ENCODE peak calls at places on chromosomes 13 and 19, in seven cellular contexts. R, S, B, K, U, L and C are unnamed samples.

GRCh38 chr19:18135712-18136584 is 17.0 kb upstream of the PIK3R2 start:
- DNase-seq in S (no peak), R (no peak), K (no peak), U (no peak), B (no peak), L (no peak), C (no peak)

GRCh38 chr19:31354316-31354715 is 5.1 kb upstream of the TSHZ3 start:
- DNase-seq in U (no peak), R (no peak), B (no peak), S (no peak), K (no peak), L (no peak), C (no peak)

GRCh38 chr13:48975101-48975925 is at the start of gene FNDC3A:
- DNase-seq in R (no peak), L (peak; percentile 51), S (no peak), B (peak; percentile 78), U (peak; percentile 72), K (peak; percentile 79), C (peak; percentile 81)

GRCh38 chr19:13850910-13851753 is 25.8 kb upstream of the NANOS3 start:
- DNase-seq in U (peak; percentile 96), L (peak; percentile 99), S (no peak), K (peak; percentile 94), R (no peak), B (peak; percentile 85), C (peak; percentile 95)

GRCh38 chr19:35257113-35257461 is 8.3 kb downstream of the LSR start:
- DNase-seq in S (no peak), K (no peak), B (no peak), L (no peak), U (no peak), R (no peak), C (no peak)

GRCh38 chr19:12792048-12792852 is 964 bp downstream of the JUNB start:
- DNase-seq in U (peak; percentile 88), S (no peak), R (peak; percentile 82), L (peak; percentile 79), K (peak; percentile 84), B (peak; percentile 86), C (peak; percentile 84)

GRCh38 chr19:8363803-8364771 is at the start of gene ANGPTL4:
- DNase-seq in R (peak; percentile 28), B (peak; percentile 83), K (peak; percentile 87), S (no peak), L (peak; percentile 79), U (peak; percentile 65), C (peak; percentile 90)

GRCh38 chr13:91740811-91741210 is 342.4 kb downstream of the GPC5 start:
- DNase-seq in B (no peak), U (no peak), S (no peak), K (no peak), L (no peak), R (no peak), C (no peak)

GRCh38 chr19:29971648-29972047 is 29.6 kb downstream of the URI1 start:
- DNase-seq in K (no peak), L (no peak), U (no peak), S (no peak), B (no peak), R (no peak), C (no peak)

GRCh38 chr19:3849092-3849491 is 19.7 kb downstream of the ZFR2 start:
- DNase-seq in U (no peak), B (peak; percentile 38), K (no peak), L (peak; percentile 67), R (peak; percentile 35), S (no peak), C (no peak)

GRCh38 chr19:10454267-10454666 is 33.9 kb downstream of the PDE4A start:
- DNase-seq in R (no peak), L (peak; percentile 22), S (peak; percentile 35), K (no peak), U (no peak), B (peak; percentile 47), C (no peak)

GRCh38 chr13:110914293-110915056 is 394 bp downstream of the ANKRD10 start:
- DNase-seq in S (peak; percentile 35), R (peak; percentile 69), L (peak; percentile 54), B (peak; percentile 82), K (peak; percentile 87), U (peak; percentile 84), C (no peak)

GRCh38 chr13:79631260-79631659 is 150.3 kb downstream of the NDFIP2 start:
- DNase-seq in K (no peak), S (no peak), B (peak; percentile 87), U (peak; percentile 41), R (no peak), L (peak; percentile 95), C (no peak)

GRCh38 chr13:22162889-22163288 is 492.0 kb downstream of the FGF9 start:
- DNase-seq in U (no peak), S (no peak), B (no peak), R (no peak), L (no peak), K (no peak), C (no peak)

GRCh38 chr13:48731957-48732569 is 78.3 kb downstream of the CYSLTR2 start:
- DNase-seq in S (peak; percentile 16), R (peak; percentile 55), L (peak; percentile 36), U (peak; percentile 47), K (peak; percentile 56), B (peak; percentile 67), C (no peak)

GRCh38 chr19:3710265-3710812 is 2.2 kb downstream of the TJP3 start:
- DNase-seq in K (peak; percentile 92), S (no peak), L (peak; percentile 93), U (peak; percentile 65), R (no peak), B (peak; percentile 45), C (no peak)

GRCh38 chr13:110907951-110908898 is 6.6 kb downstream of the ANKRD10 start:
- DNase-seq in B (peak; percentile 33), U (peak; percentile 62), S (peak; percentile 80), K (no peak), L (peak; percentile 94), R (no peak), C (no peak)

GRCh38 chr19:35461050-35461449 is 13.0 kb downstream of the FFAR2 start:
- DNase-seq in S (no peak), L (no peak), B (no peak), R (no peak), K (no peak), U (no peak), C (no peak)

GRCh38 chr19:15191514-15191913 is 9.3 kb downstream of the NOTCH3 start:
- DNase-seq in B (no peak), R (no peak), K (no peak), S (no peak), L (no peak), U (no peak), C (no peak)

GRCh38 chr13:109145631-109146030 is 516.2 kb downstream of the MYO16 start:
- DNase-seq in L (peak; percentile 74), S (peak; percentile 18), B (peak; percentile 93), R (peak; percentile 10), K (no peak), U (peak; percentile 56), C (no peak)

GRCh38 chr19:10061717-10062310 is 24.3 kb upstream of the SHFL start:
- DNase-seq in K (no peak), R (no peak), L (no peak), B (no peak), U (no peak), S (no peak), C (no peak)

GRCh38 chr19:33689886-33690285 is 68.1 kb downstream of the CHST8 start:
- DNase-seq in K (no peak), R (no peak), S (no peak), L (no peak), U (no peak), B (no peak), C (peak; percentile 68)

GRCh38 chr13:39527301-39527700 is 75.7 kb downstream of the LHFPL6 start:
- DNase-seq in L (no peak), R (no peak), U (no peak), K (no peak), S (no peak), B (no peak), C (no peak)

GRCh38 chr13:39527961-39528720 is 74.9 kb downstream of the LHFPL6 start:
- DNase-seq in U (peak; percentile 62), L (peak; percentile 88), K (peak; percentile 52), B (peak; percentile 60), S (no peak), R (no peak), C (no peak)

GRCh38 chr13:39526499-39526898 is 76.5 kb downstream of the LHFPL6 start:
- DNase-seq in K (no peak), L (no peak), S (no peak), R (no peak), U (no peak), B (no peak), C (no peak)

GRCh38 chr13:39522329-39522728 is 80.7 kb downstream of the LHFPL6 start:
- DNase-seq in R (no peak), K (no peak), S (no peak), U (no peak), L (no peak), B (no peak), C (no peak)

GRCh38 chr13:39524795-39525194 is 78.2 kb downstream of the LHFPL6 start:
- DNase-seq in K (no peak), S (no peak), R (no peak), L (no peak), B (no peak), U (no peak), C (no peak)
- H3K4me3 ChIP-seq in K (no peak overlapping the region), S (no peak overlapping the region), R (no peak overlapping the region), L (no peak overlapping the region), B (no peak overlapping the region), U (no peak overlapping the region), C (no peak overlapping the region)

GRCh38 chr19:6476896-6477431 is 4.6 kb downstream of the DENND1C start:
- DNase-seq in L (no peak), K (no peak), S (no peak), B (no peak), R (no peak), U (no peak), C (no peak)
- H3K4me3 ChIP-seq in L (no peak overlapping the region), K (no peak overlapping the region), S (peak overlapping the region; percentile 70), B (peak overlapping the region; percentile 29), R (no peak overlapping the region), U (peak overlapping the region; percentile 42), C (peak overlapping the region; percentile 31)

DNA sequence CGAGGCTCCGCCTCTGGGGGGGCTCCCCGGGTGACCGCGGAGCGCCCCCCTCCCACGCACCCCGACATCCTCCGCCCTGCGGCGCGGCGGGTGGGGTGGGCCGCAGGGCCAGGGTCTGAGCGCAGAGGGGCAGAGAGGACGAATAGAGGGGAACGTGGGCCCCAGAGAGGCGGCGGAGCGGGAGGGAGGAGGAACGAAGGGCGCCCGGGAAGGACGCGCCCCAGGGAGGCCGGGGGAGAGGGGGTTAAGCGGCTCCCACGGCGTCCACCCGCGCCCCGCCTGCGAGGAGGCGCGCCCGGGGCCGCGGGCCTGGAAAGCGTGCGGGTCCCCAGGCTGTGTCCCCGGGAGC is 1.0 kb downstream of the HCN2 start:
- DNase-seq in L (no peak), U (no peak), K (no peak), B (no peak), S (no peak), R (no peak), C (no peak)
- H3K4me3 ChIP-seq in L (no peak overlapping the region), U (peak overlapping the region; percentile 34), K (no peak overlapping the region), B (peak overlapping the region; percentile 50), S (peak overlapping the region; percentile 32), R (no peak overlapping the region), C (peak overlapping the region; percentile 41)

DNA sequence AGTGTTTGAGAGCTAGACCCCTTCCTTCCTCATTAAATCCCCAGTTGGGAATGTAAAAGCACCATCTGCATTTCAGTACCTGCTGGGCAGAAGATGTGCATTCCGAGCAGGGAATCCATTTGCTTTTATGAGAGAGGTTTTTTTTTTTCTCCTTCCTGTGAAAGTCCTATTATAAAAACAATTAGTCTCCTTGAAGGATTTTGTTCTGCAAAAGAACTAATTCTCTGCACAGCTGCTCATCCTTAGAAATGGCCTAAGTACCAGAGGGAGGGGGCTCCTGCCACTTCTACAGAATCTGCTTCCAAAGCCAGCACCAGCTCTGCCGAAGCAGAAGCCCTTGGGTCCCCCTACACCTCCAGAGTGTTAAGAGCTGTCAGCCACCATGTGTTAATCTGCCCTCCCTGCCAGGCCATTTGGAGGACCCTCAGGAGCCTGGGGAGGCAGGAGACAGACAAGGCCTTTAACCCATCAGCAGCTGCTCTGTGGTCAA is 36.4 kb upstream of the SERPINE3 start:
- DNase-seq in S (peak; percentile 81), U (no peak), R (no peak), K (no peak), B (no peak), L (no peak), C (no peak)
- H3K4me3 ChIP-seq in S (no peak overlapping the region), U (no peak overlapping the region), R (no peak overlapping the region), K (no peak overlapping the region), B (no peak overlapping the region), L (no peak overlapping the region), C (no peak overlapping the region)